ENCODE peak calls at places on chromosome 1, in four cellular contexts. F is A549, S is K562, E is HepG2. B is an unnamed sample.

GRCh38 chr1:188317894-188318293 is 1489.1 kb downstream of the PLA2G4A start:
- DNase-seq in F (no peak), S (no peak), E (no peak), B (no peak)

GRCh38 chr1:14160766-14161165 is 437.7 kb upstream of the KAZN start:
- DNase-seq in E (no peak), S (no peak), F (no peak), B (no peak)

GRCh38 chr1:212132040-212132439 is 96.5 kb downstream of the DTL start:
- DNase-seq in S (no peak), F (no peak), E (no peak), B (no peak)

GRCh38 chr1:113207019-113207418 is 134.0 kb downstream of the LRIG2 start:
- DNase-seq in F (no peak), E (no peak), S (no peak), B (no peak)

GRCh38 chr1:150420560-150421265 is 56.8 kb downstream of the RPRD2 start:
- DNase-seq in S (no peak), E (no peak), F (no peak), B (no peak)

GRCh38 chr1:92968138-92969032 is 7.1 kb upstream of the DIPK1A start:
- DNase-seq in E (peak; percentile 45), F (peak; percentile 12), S (no peak), B (no peak)

GRCh38 chr1:8348777-8349472 is 31.0 kb downstream of the SLC45A1 start:
- DNase-seq in E (peak; percentile 48), S (peak; percentile 93), F (peak; percentile 56), B (peak; percentile 92)

GRCh38 chr1:197081117-197081753 is 14.2 kb upstream of the F13B start:
- DNase-seq in E (no peak), S (no peak), F (no peak), B (no peak)

GRCh38 chr1:2192031-2192995 is 2.3 kb downstream of the FAAP20 start:
- DNase-seq in F (no peak), S (no peak), E (no peak), B (no peak)

GRCh38 chr1:156495401-156496140 is 5.0 kb downstream of the MEF2D start:
- DNase-seq in F (no peak), E (no peak), S (peak; percentile 28), B (no peak)

GRCh38 chr1:170267317-170267716 is 121.6 kb downstream of the NTMT2 start:
- DNase-seq in F (no peak), S (no peak), E (no peak), B (peak; percentile 15)

GRCh38 chr1:247681288-247681897 is 1.9 kb upstream of the OR13G1 start:
- DNase-seq in E (peak; percentile 38), F (peak; percentile 2), S (peak; percentile 55), B (peak; percentile 3)

GRCh38 chr1:211677659-211678058 is 2.2 kb upstream of the NEK2 start:
- DNase-seq in S (no peak), F (no peak), E (no peak), B (no peak)

GRCh38 chr1:240189386-240189989 is 97.8 kb downstream of the FMN2 start:
- DNase-seq in E (peak; percentile 33), F (peak; percentile 40), S (peak; percentile 44), B (peak; percentile 57)

GRCh38 chr1:113389356-113389952 is 861 bp upstream of the MAGI3 start:
- DNase-seq in E (no peak), F (no peak), S (no peak), B (no peak)

GRCh38 chr1:94325379-94326302 is 88.3 kb upstream of the ARHGAP29 start:
- DNase-seq in F (peak; percentile 69), S (no peak), E (peak; percentile 75), B (no peak)

GRCh38 chr1:222792744-222793143 is 22.1 kb upstream of the DISP1 start:
- DNase-seq in S (peak; percentile 29), F (peak; percentile 45), E (no peak), B (no peak)

GRCh38 chr1:91672601-91673161 is 172.0 kb downstream of the CDC7 start:
- DNase-seq in S (no peak), F (no peak), E (no peak), B (no peak)

GRCh38 chr1:165255226-165255625 is 101.3 kb downstream of the LMX1A start:
- DNase-seq in S (no peak), E (no peak), F (no peak), B (no peak)

GRCh38 chr1:56461158-56462127 is 117.9 kb downstream of the PLPP3 start:
- DNase-seq in F (no peak), S (peak; percentile 21), E (peak; percentile 95), B (no peak)

GRCh38 chr1:36309397-36309796 is 3.2 kb downstream of the SH3D21 start:
- DNase-seq in F (no peak), E (no peak), S (no peak), B (no peak)

GRCh38 chr1:12376236-12377064 is 146.6 kb downstream of the VPS13D start:
- DNase-seq in F (no peak), E (no peak), S (no peak), B (no peak)

GRCh38 chr1:76083189-76083588 is 8.6 kb downstream of the ST6GALNAC3 start:
- DNase-seq in F (no peak), E (no peak), S (no peak), B (no peak)

GRCh38 chr1:225539069-225539468 is 111.2 kb upstream of the LBR start:
- DNase-seq in S (no peak), E (no peak), F (no peak), B (no peak)

GRCh38 chr1:29783501-29784275 is 547.4 kb downstream of the PTPRU start:
- DNase-seq in F (no peak), E (no peak), S (peak; percentile 3), B (no peak)

GRCh38 chr1:225479996-225480720 is 52.3 kb upstream of the LBR start:
- DNase-seq in F (no peak), E (no peak), S (no peak), B (no peak)

GRCh38 chr1:209569445-209570207 is 13.9 kb upstream of the CAMK1G start:
- DNase-seq in F (peak; percentile 80), S (peak; percentile 75), E (peak; percentile 60), B (peak; percentile 85)

GRCh38 chr1:54297596-54298283 is 97.8 kb downstream of the MRPL37 start:
- DNase-seq in F (no peak), S (no peak), E (no peak), B (no peak)

GRCh38 chr1:99645199-99645598 is 714 bp upstream of the PALMD start:
- DNase-seq in E (peak; percentile 76), S (no peak), F (peak; percentile 10), B (no peak)

GRCh38 chr1:183896466-183897026 is 91.6 kb downstream of the RGL1 start:
- DNase-seq in S (no peak), E (no peak), F (no peak), B (no peak)

GRCh38 chr1:51264470-51264869 is 28.4 kb downstream of the RNF11 start:
- DNase-seq in E (no peak), S (no peak), F (no peak), B (no peak)

GRCh38 chr1:28273216-28273860 is 14.0 kb downstream of the SESN2 start:
- DNase-seq in F (no peak), E (no peak), S (peak; percentile 12), B (no peak)
- TF ChIP-seq PHF8 in F (no peak), E (no peak), S (no peak), B (no peak)

GRCh38 chr1:27316860-27317259 is 5.1 kb upstream of the TMEM222 start:
- DNase-seq in S (no peak), F (no peak), E (no peak), B (no peak)

GRCh38 chr1:27321813-27322568 is at the start of gene TMEM222:
- DNase-seq in S (peak; percentile 98), E (peak; percentile 92), F (peak; percentile 95), B (peak; percentile 99)

GRCh38 chr1:27318137-27318536 is 3.8 kb upstream of the TMEM222 start:
- DNase-seq in F (no peak), S (no peak), E (no peak), B (no peak)

GRCh38 chr1:27314737-27315136 is 7.2 kb upstream of the TMEM222 start:
- DNase-seq in E (no peak), F (no peak), S (no peak), B (no peak)

DNA sequence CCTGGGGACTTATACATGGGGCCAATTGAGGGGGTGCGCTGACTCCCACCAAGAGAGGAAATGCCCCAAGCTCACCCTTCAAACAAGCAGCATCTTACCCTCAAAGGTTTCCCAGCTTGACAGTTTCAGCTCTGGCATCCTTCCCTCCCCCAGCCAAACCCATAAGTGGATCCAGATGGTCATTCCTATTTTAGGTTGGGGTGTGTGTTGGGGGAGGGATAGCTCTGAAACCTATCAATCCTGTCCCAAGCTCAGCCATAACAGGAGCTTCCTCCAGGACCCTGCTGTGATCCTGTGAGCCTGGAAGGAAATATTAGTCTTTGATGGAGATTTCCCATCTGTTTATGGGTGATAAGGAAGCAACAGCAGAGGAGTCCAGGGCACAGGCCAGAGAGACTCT is 3.4 kb upstream of the TMEM222 start:
- DNase-seq in S (peak; percentile 64), F (no peak), E (no peak), B (no peak)
- TF ChIP-seq JUN in S (no peak), F (no peak), E (no peak), B (no peak)

GRCh38 chr1:155192346-155193274 is 15.1 kb downstream of the THBS3 start:
- DNase-seq in S (peak; percentile 76), E (no peak), F (no peak), B (no peak)
- TF ChIP-seq PHF8 in S (no peak), E (no peak), F (no peak), B (no peak)

GRCh38 chr1:166383137-166383536 is 216.3 kb upstream of the FAM78B start:
- DNase-seq in F (no peak), E (no peak), S (no peak), B (peak; percentile 54)
- TF ChIP-seq JUN in F (no peak), E (no peak), S (no peak), B (no peak)

GRCh38 chr1:218739426-218739825 is 394.3 kb downstream of the TGFB2 start:
- DNase-seq in F (no peak), S (no peak), E (no peak), B (no peak)

GRCh38 chr1:218742478-218743260 is 397.5 kb downstream of the TGFB2 start:
- DNase-seq in S (no peak), E (no peak), F (no peak), B (no peak)

GRCh38 chr1:218743861-218744505 is 398.8 kb downstream of the TGFB2 start:
- DNase-seq in F (no peak), S (no peak), E (no peak), B (no peak)

GRCh38 chr1:218741852-218742251 is 396.7 kb downstream of the TGFB2 start:
- DNase-seq in F (no peak), E (no peak), S (no peak), B (no peak)
- TF ChIP-seq PHF8 in F (no peak), E (no peak), S (no peak), B (no peak)

GRCh38 chr1:27137544-27138075 is 17.3 kb downstream of the SLC9A1 start:
- DNase-seq in F (no peak), S (peak; percentile 67), E (peak; percentile 14), B (no peak)

GRCh38 chr1:27138368-27138767 is 16.6 kb downstream of the SLC9A1 start:
- DNase-seq in E (no peak), F (no peak), S (no peak), B (no peak)

GRCh38 chr1:27138927-27139326 is 16.0 kb downstream of the SLC9A1 start:
- DNase-seq in S (no peak), F (no peak), E (no peak), B (no peak)

GRCh38 chr1:27135920-27136551 is 18.9 kb downstream of the SLC9A1 start:
- DNase-seq in E (no peak), F (no peak), S (no peak), B (peak; percentile 60)

GRCh38 chr1:27137022-27137542 is 17.8 kb downstream of the SLC9A1 start:
- DNase-seq in S (peak; percentile 63), F (no peak), E (no peak), B (no peak)
- TF ChIP-seq JUN in S (no peak), F (no peak), E (no peak), B (no peak)

GRCh38 chr1:60280764-60281278 is 207.3 kb upstream of the C1orf87 start:
- DNase-seq in S (no peak), E (no peak), F (no peak), B (no peak)
- TF ChIP-seq PHF8 in S (no peak), E (no peak), F (no peak), B (no peak)